ENCODE peak calls at places on chromosome 17, in eight cellular contexts. One of them, this sample, is unnamed. For H3K36me3, the result is how much of the 10 kb centered on the place peaks cover.

GRCh38 chr17:50890675-50891516 is 24.7 kb upstream of the TOB1 start:
- DNase-seq in right lobe of liver: no peak
- DNase-seq in A673: no peak
- DNase-seq in mucosa of descending colon: no peak
- DNase-seq in tibial artery: no peak
- DNase-seq in BJ: no peak
- DNase-seq in K562: peak
- DNase-seq in right atrium auricular region: no peak
- DNase-seq in this sample: no peak

GRCh38 chr17:17641621-17642409 is 39.4 kb upstream of the RAI1 start:
- DNase-seq in right lobe of liver: peak
- DNase-seq in A673: peak
- DNase-seq in mucosa of descending colon: peak
- DNase-seq in tibial artery: peak
- DNase-seq in BJ: peak
- DNase-seq in K562: peak
- DNase-seq in right atrium auricular region: peak
- DNase-seq in this sample: peak

GRCh38 chr17:57557793-57558681 is 187.1 kb downstream of the CCDC182 start:
- DNase-seq in right lobe of liver: no peak
- DNase-seq in A673: peak
- DNase-seq in mucosa of descending colon: no peak
- DNase-seq in tibial artery: no peak
- DNase-seq in BJ: no peak
- DNase-seq in K562: no peak
- DNase-seq in right atrium auricular region: no peak
- DNase-seq in this sample: no peak

GRCh38 chr17:61218438-61218837 is 181.2 kb upstream of the TBX2 start:
- DNase-seq in right lobe of liver: no peak
- DNase-seq in A673: peak
- DNase-seq in mucosa of descending colon: no peak
- DNase-seq in tibial artery: no peak
- DNase-seq in BJ: peak
- DNase-seq in K562: no peak
- DNase-seq in right atrium auricular region: no peak
- DNase-seq in this sample: no peak

GRCh38 chr17:67449885-67450755 is 73.0 kb downstream of the PITPNC1 start:
- DNase-seq in right lobe of liver: no peak
- DNase-seq in A673: no peak
- DNase-seq in mucosa of descending colon: no peak
- DNase-seq in tibial artery: no peak
- DNase-seq in BJ: no peak
- DNase-seq in K562: no peak
- DNase-seq in right atrium auricular region: no peak
- DNase-seq in this sample: no peak

GRCh38 chr17:42050360-42051012 is at the start of gene C17orf113:
- DNase-seq in right lobe of liver: no peak
- DNase-seq in A673: peak
- DNase-seq in mucosa of descending colon: peak
- DNase-seq in tibial artery: no peak
- DNase-seq in BJ: no peak
- DNase-seq in K562: peak
- DNase-seq in right atrium auricular region: no peak
- DNase-seq in this sample: peak

GRCh38 chr17:58507123-58507634 is 7.3 kb downstream of the MTMR4 start:
- DNase-seq in right lobe of liver: peak
- DNase-seq in A673: no peak
- DNase-seq in mucosa of descending colon: no peak
- DNase-seq in tibial artery: no peak
- DNase-seq in BJ: no peak
- DNase-seq in K562: no peak
- DNase-seq in right atrium auricular region: no peak
- DNase-seq in this sample: no peak

GRCh38 chr17:27038676-27039075 is 255.2 kb upstream of the WSB1 start:
- DNase-seq in right lobe of liver: no peak
- DNase-seq in A673: peak
- DNase-seq in mucosa of descending colon: no peak
- DNase-seq in tibial artery: no peak
- DNase-seq in BJ: no peak
- DNase-seq in K562: peak
- DNase-seq in right atrium auricular region: no peak
- DNase-seq in this sample: peak

GRCh38 chr17:55564077-55564476 is 52.8 kb upstream of the SMIM36 start:
- DNase-seq in right lobe of liver: no peak
- DNase-seq in A673: no peak
- DNase-seq in mucosa of descending colon: no peak
- DNase-seq in tibial artery: no peak
- DNase-seq in BJ: no peak
- DNase-seq in K562: no peak
- DNase-seq in right atrium auricular region: no peak
- DNase-seq in this sample: no peak

GRCh38 chr17:56206351-56206750 is 53.1 kb downstream of the ANKFN1 start:
- DNase-seq in right lobe of liver: no peak
- DNase-seq in A673: no peak
- DNase-seq in mucosa of descending colon: no peak
- DNase-seq in tibial artery: no peak
- DNase-seq in BJ: no peak
- DNase-seq in K562: no peak
- DNase-seq in right atrium auricular region: no peak
- DNase-seq in this sample: no peak

GRCh38 chr17:50130778-50131317 is 888 bp upstream of the SAMD14 start:
- DNase-seq in right lobe of liver: no peak
- DNase-seq in A673: no peak
- DNase-seq in mucosa of descending colon: no peak
- DNase-seq in tibial artery: peak
- DNase-seq in BJ: no peak
- DNase-seq in K562: no peak
- DNase-seq in right atrium auricular region: no peak
- DNase-seq in this sample: no peak

GRCh38 chr17:17161759-17162158 is 44.4 kb downstream of the PLD6 start:
- DNase-seq in right lobe of liver: no peak
- DNase-seq in A673: no peak
- DNase-seq in mucosa of descending colon: no peak
- DNase-seq in tibial artery: no peak
- DNase-seq in BJ: no peak
- DNase-seq in K562: no peak
- DNase-seq in right atrium auricular region: no peak
- DNase-seq in this sample: no peak

GRCh38 chr17:50210249-50211225 is 9.1 kb upstream of the COL1A1 start:
- DNase-seq in right lobe of liver: no peak
- DNase-seq in A673: peak
- DNase-seq in mucosa of descending colon: peak
- DNase-seq in tibial artery: peak
- DNase-seq in BJ: peak
- DNase-seq in K562: peak
- DNase-seq in right atrium auricular region: peak
- DNase-seq in this sample: peak

GRCh38 chr17:18999911-19000310 is 4.7 kb downstream of the FAM83G start:
- DNase-seq in right lobe of liver: no peak
- DNase-seq in A673: no peak
- DNase-seq in mucosa of descending colon: no peak
- DNase-seq in tibial artery: no peak
- DNase-seq in BJ: no peak
- DNase-seq in K562: no peak
- DNase-seq in right atrium auricular region: no peak
- DNase-seq in this sample: no peak

DNA sequence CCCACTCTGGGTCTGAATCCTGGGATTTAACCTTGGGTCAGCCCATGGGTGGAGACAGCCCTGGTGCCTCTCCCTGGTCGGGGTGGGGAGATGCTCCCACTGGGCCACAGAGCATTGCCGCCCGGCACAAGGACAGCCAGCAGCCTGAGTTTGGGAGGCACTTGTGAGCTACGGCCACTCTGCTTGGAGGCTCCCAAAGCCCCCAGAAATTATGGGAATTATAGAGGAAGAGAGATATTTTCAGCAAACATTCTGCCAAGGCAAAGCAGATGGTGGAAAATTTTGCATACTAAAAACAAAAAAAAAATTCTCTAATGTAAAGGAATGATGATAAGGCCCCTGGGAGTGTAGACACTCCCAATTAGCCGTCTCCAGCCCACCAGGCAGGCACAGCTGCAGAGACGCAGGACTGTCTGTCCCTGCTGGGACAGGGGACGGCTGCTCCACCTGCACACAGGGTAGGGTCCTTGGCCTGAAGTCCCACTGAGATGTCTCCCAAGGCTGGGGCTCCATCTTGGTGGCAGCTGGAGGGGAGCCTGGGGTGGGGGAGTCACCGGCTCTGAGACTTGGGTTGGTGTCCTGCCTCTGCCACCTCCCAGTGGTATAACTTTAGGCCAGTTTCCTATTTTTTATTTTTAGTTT is 46.3 kb upstream of the DOC2B start:
- DNase-seq in right lobe of liver: peak
- DNase-seq in A673: no peak
- DNase-seq in mucosa of descending colon: no peak
- DNase-seq in tibial artery: no peak
- DNase-seq in BJ: no peak
- DNase-seq in K562: no peak
- DNase-seq in right atrium auricular region: no peak
- DNase-seq in this sample: no peak
- H3K36me3 ChIP-seq in right lobe of liver: under half
- H3K36me3 ChIP-seq in A673: under half
- H3K36me3 ChIP-seq in mucosa of descending colon: under half
- H3K36me3 ChIP-seq in tibial artery: under half
- H3K36me3 ChIP-seq in BJ: under half
- H3K36me3 ChIP-seq in K562: under half
- H3K36me3 ChIP-seq in right atrium auricular region: under half
- H3K36me3 ChIP-seq in this sample: under half

GRCh38 chr17:21288581-21289017 is 4.1 kb downstream of the MAP2K3 start:
- DNase-seq in right lobe of liver: no peak
- DNase-seq in A673: no peak
- DNase-seq in mucosa of descending colon: no peak
- DNase-seq in tibial artery: no peak
- DNase-seq in BJ: no peak
- DNase-seq in K562: no peak
- DNase-seq in right atrium auricular region: no peak
- DNase-seq in this sample: no peak

GRCh38 chr17:21289175-21289901 is 4.8 kb downstream of the MAP2K3 start:
- DNase-seq in right lobe of liver: no peak
- DNase-seq in A673: no peak
- DNase-seq in mucosa of descending colon: no peak
- DNase-seq in tibial artery: no peak
- DNase-seq in BJ: no peak
- DNase-seq in K562: no peak
- DNase-seq in right atrium auricular region: no peak
- DNase-seq in this sample: no peak

GRCh38 chr17:21291357-21291756 is 6.8 kb downstream of the MAP2K3 start:
- DNase-seq in right lobe of liver: no peak
- DNase-seq in A673: no peak
- DNase-seq in mucosa of descending colon: no peak
- DNase-seq in tibial artery: no peak
- DNase-seq in BJ: no peak
- DNase-seq in K562: no peak
- DNase-seq in right atrium auricular region: no peak
- DNase-seq in this sample: no peak

GRCh38 chr17:21291862-21292261 is 7.4 kb downstream of the MAP2K3 start:
- DNase-seq in right lobe of liver: no peak
- DNase-seq in A673: no peak
- DNase-seq in mucosa of descending colon: no peak
- DNase-seq in tibial artery: no peak
- DNase-seq in BJ: no peak
- DNase-seq in K562: no peak
- DNase-seq in right atrium auricular region: no peak
- DNase-seq in this sample: no peak

GRCh38 chr17:21289902-21290571 is 5.5 kb downstream of the MAP2K3 start:
- DNase-seq in right lobe of liver: peak
- DNase-seq in A673: no peak
- DNase-seq in mucosa of descending colon: no peak
- DNase-seq in tibial artery: no peak
- DNase-seq in BJ: no peak
- DNase-seq in K562: no peak
- DNase-seq in right atrium auricular region: no peak
- DNase-seq in this sample: no peak
- TF ChIP-seq CTCF in right lobe of liver: peak
- TF ChIP-seq CTCF in A673: no peak
- TF ChIP-seq CTCF in mucosa of descending colon: no peak
- TF ChIP-seq CTCF in tibial artery: no peak
- TF ChIP-seq CTCF in BJ: no peak
- TF ChIP-seq CTCF in K562: no peak
- TF ChIP-seq CTCF in right atrium auricular region: no peak
- TF ChIP-seq CTCF in this sample: no peak

GRCh38 chr17:28173071-28173561 is 130.6 kb downstream of the NLK start:
- DNase-seq in right lobe of liver: no peak
- DNase-seq in A673: no peak
- DNase-seq in mucosa of descending colon: no peak
- DNase-seq in tibial artery: no peak
- DNase-seq in BJ: no peak
- DNase-seq in K562: peak
- DNase-seq in right atrium auricular region: no peak
- DNase-seq in this sample: no peak
- H3K36me3 ChIP-seq in right lobe of liver: under half
- H3K36me3 ChIP-seq in A673: under half
- H3K36me3 ChIP-seq in mucosa of descending colon: under half
- H3K36me3 ChIP-seq in tibial artery: under half
- H3K36me3 ChIP-seq in BJ: under half
- H3K36me3 ChIP-seq in K562: under half
- H3K36me3 ChIP-seq in right atrium auricular region: under half
- H3K36me3 ChIP-seq in this sample: under half

GRCh38 chr17:81667754-81668153 is 1.2 kb downstream of the CCDC137 start:
- DNase-seq in right lobe of liver: no peak
- DNase-seq in A673: peak
- DNase-seq in mucosa of descending colon: no peak
- DNase-seq in tibial artery: no peak
- DNase-seq in BJ: no peak
- DNase-seq in K562: peak
- DNase-seq in right atrium auricular region: no peak
- DNase-seq in this sample: no peak
- TF ChIP-seq CTCF in right lobe of liver: no peak
- TF ChIP-seq CTCF in A673: peak
- TF ChIP-seq CTCF in mucosa of descending colon: no peak
- TF ChIP-seq CTCF in tibial artery: no peak
- TF ChIP-seq CTCF in BJ: no peak
- TF ChIP-seq CTCF in K562: peak
- TF ChIP-seq CTCF in right atrium auricular region: no peak
- TF ChIP-seq CTCF in this sample: no peak